ENCODE peak calls at places on chromosomes 3 and 15, in five cellular contexts. M is kidney glomerular epithelial cell; P is left ventricle myocardium inferior; Q is heart left ventricle; V is activated T-helper 9 cell treated with anti-CD3 and anti-CD28 coated beads, Interleukin-2, amount 50 U/mL, for 16 hours. U is an unnamed sample.

GRCh38 chr3:36615861-36616260 is 148.5 kb downstream of the DCLK3 start:
- DNase-seq in M (no peak), P (no peak), Q (no peak), V (no peak), U (no peak)

GRCh38 chr3:31132132-31132769 is 237.8 kb upstream of the GADL1 start:
- DNase-seq in M (peak; percentile 77), P (no peak), Q (no peak), V (no peak), U (no peak)

GRCh38 chr15:30042556-30042955 is 40.2 kb upstream of the GOLGA8J start:
- DNase-seq in M (no peak), P (no peak), Q (no peak), V (no peak), U (no peak)

GRCh38 chr15:52496175-52496574 is 32.5 kb downstream of the MYO5A start:
- DNase-seq in M (no peak), P (no peak), Q (no peak), V (no peak), U (no peak)

GRCh38 chr15:100383302-100384107 is 41.7 kb upstream of the ADAMTS17 start:
- DNase-seq in M (peak; percentile 7), P (no peak), Q (no peak), V (no peak), U (peak; percentile 29)

GRCh38 chr3:110414851-110415250 is 656.8 kb upstream of the NECTIN3 start:
- DNase-seq in M (peak; percentile 50), P (no peak), Q (no peak), V (no peak), U (no peak)

GRCh38 chr3:74267583-74268184 is 346.8 kb downstream of the CNTN3 start:
- DNase-seq in M (peak; percentile 25), P (no peak), Q (no peak), V (no peak), U (no peak)

GRCh38 chr15:59515190-59515589 is 77.2 kb downstream of the FAM81A start:
- DNase-seq in M (no peak), P (no peak), Q (no peak), V (no peak), U (no peak)

GRCh38 chr3:185024406-185024805 is 128.5 kb downstream of the C3orf70 start:
- DNase-seq in M (no peak), P (no peak), Q (no peak), V (no peak), U (no peak)

U was measured in ovary.